ENCODE peak calls at places on chromosomes 7 and 10, in nine cellular contexts. K is AG04449, G is fibroblast of mammary gland, X is PC-3, T is spleen, L is hepatocyte, P is right lobe of liver, M is astrocyte of the spinal cord, E is psoas muscle. D is an unnamed sample.

GRCh38 chr10:52228556-52228955 is 85.5 kb upstream of the DKK1 start:
- DNase-seq in G (no peak), L (no peak), T (no peak), E (no peak), M (no peak), X (no peak), P (no peak), K (no peak), D (no peak)

GRCh38 chr7:71637578-71637977 is 505.6 kb downstream of the GALNT17 start:
- DNase-seq in G (peak; percentile 82), P (no peak), L (no peak), X (no peak), T (no peak), K (no peak), E (no peak), M (peak; percentile 66), D (no peak)

GRCh38 chr10:129932996-129933395 is 31.1 kb downstream of the EBF3 start:
- DNase-seq in K (no peak), P (no peak), X (no peak), E (no peak), L (no peak), M (no peak), G (no peak), T (peak; percentile 48), D (no peak)

GRCh38 chr7:118040562-118040961 is 143.4 kb upstream of the LSM8 start:
- DNase-seq in M (no peak), E (no peak), K (no peak), T (no peak), P (no peak), L (no peak), X (no peak), G (no peak), D (no peak)

GRCh38 chr10:92031580-92031979 is 108.0 kb downstream of the BTAF1 start:
- DNase-seq in E (no peak), K (no peak), G (no peak), L (no peak), P (no peak), X (no peak), T (no peak), M (no peak), D (no peak)

GRCh38 chr10:71211053-71211452 is 1.3 kb upstream of the UNC5B start:
- DNase-seq in P (no peak), K (no peak), X (no peak), E (no peak), L (no peak), G (no peak), T (peak; percentile 61), M (no peak), D (no peak)

GRCh38 chr7:55570939-55571338 is 1.4 kb downstream of the VOPP1 start:
- DNase-seq in M (peak; percentile 81), G (peak; percentile 83), E (no peak), T (no peak), L (no peak), K (no peak), X (peak; percentile 85), P (no peak), D (peak; percentile 77)

GRCh38 chr10:69641261-69641980 is 11.4 kb downstream of the FAM241B start:
- DNase-seq in T (peak; percentile 52), G (no peak), M (no peak), X (peak; percentile 51), K (no peak), L (no peak), E (no peak), P (no peak), D (no peak)

GRCh38 chr10:52870562-52870961 is 98.0 kb upstream of the MBL2 start:
- DNase-seq in K (no peak), M (no peak), T (no peak), G (no peak), P (no peak), E (no peak), X (peak; percentile 44), L (no peak), D (no peak)

GRCh38 chr10:4775808-4776207 is 50.2 kb upstream of the AKR1E2 start:
- DNase-seq in P (no peak), L (no peak), K (peak; percentile 69), M (peak; percentile 64), E (no peak), X (peak; percentile 64), T (no peak), G (peak; percentile 85), D (no peak)

GRCh38 chr7:152871005-152871677 is 111.6 kb downstream of the ACTR3B start:
- DNase-seq in K (no peak), L (no peak), M (no peak), X (no peak), E (no peak), G (no peak), T (no peak), P (no peak), D (no peak)

GRCh38 chr7:47228386-47229014 is 353.4 kb downstream of the TNS3 start:
- DNase-seq in L (no peak), K (no peak), P (no peak), T (no peak), G (no peak), M (no peak), E (no peak), X (peak; percentile 23), D (no peak)

GRCh38 chr7:45939574-45939973 is 18.5 kb upstream of the IGFBP3 start:
- DNase-seq in L (no peak), E (no peak), P (no peak), T (peak; percentile 66), M (no peak), K (no peak), G (no peak), X (no peak), D (no peak)

GRCh38 chr7:45937862-45938261 is 16.8 kb upstream of the IGFBP3 start:
- DNase-seq in G (no peak), M (no peak), K (no peak), X (no peak), L (no peak), T (no peak), E (no peak), P (no peak), D (no peak)

GRCh38 chr7:45937301-45937700 is 16.2 kb upstream of the IGFBP3 start:
- DNase-seq in T (no peak), E (no peak), M (no peak), G (no peak), P (no peak), X (no peak), L (no peak), K (no peak), D (no peak)

GRCh38 chr7:45940939-45941338 is 19.9 kb upstream of the IGFBP3 start:
- DNase-seq in P (no peak), G (no peak), E (no peak), K (no peak), T (no peak), L (no peak), X (no peak), M (no peak), D (no peak)

GRCh38 chr7:45938626-45939302 is 17.7 kb upstream of the IGFBP3 start:
- DNase-seq in E (no peak), P (no peak), X (no peak), T (no peak), G (no peak), M (no peak), L (no peak), K (no peak), D (no peak)
- TF ChIP-seq CTCF in E (no peak), P (no peak), X (peak; percentile 41), T (no peak), G (no peak), M (peak; percentile 33), L (no peak), K (no peak), D (no peak)

GRCh38 chr10:26269754-26270153 is 53.2 kb downstream of the GAD2 start:
- DNase-seq in M (peak; percentile 8), E (no peak), P (no peak), G (peak; percentile 33), X (peak; percentile 51), K (no peak), L (peak; percentile 68), T (no peak), D (peak; percentile 3)
- H3K4me3 ChIP-seq in M (no peak overlapping the region), E (no peak overlapping the region), P (no peak overlapping the region), G (no peak overlapping the region), X (no peak overlapping the region), K (no peak overlapping the region), L (no peak overlapping the region), T (no peak overlapping the region), D (no peak overlapping the region)

GRCh38 chr7:17557305-17557704 is 258.9 kb downstream of the AHR start:
- DNase-seq in X (peak; percentile 76), P (no peak), G (peak; percentile 81), E (no peak), L (no peak), T (no peak), M (no peak), K (no peak), D (peak; percentile 15)

GRCh38 chr7:17559388-17559787 is 260.9 kb downstream of the AHR start:
- DNase-seq in X (peak; percentile 85), P (no peak), T (no peak), E (no peak), K (no peak), M (no peak), L (peak; percentile 51), G (peak; percentile 86), D (no peak)

GRCh38 chr7:17560516-17560915 is 262.1 kb downstream of the AHR start:
- DNase-seq in E (no peak), X (peak; percentile 81), L (no peak), K (no peak), P (no peak), M (no peak), T (no peak), G (peak; percentile 54), D (no peak)

GRCh38 chr7:17558135-17558534 is 259.7 kb downstream of the AHR start:
- DNase-seq in G (no peak), X (no peak), L (no peak), T (no peak), P (no peak), K (no peak), E (no peak), M (no peak), D (no peak)

DNA sequence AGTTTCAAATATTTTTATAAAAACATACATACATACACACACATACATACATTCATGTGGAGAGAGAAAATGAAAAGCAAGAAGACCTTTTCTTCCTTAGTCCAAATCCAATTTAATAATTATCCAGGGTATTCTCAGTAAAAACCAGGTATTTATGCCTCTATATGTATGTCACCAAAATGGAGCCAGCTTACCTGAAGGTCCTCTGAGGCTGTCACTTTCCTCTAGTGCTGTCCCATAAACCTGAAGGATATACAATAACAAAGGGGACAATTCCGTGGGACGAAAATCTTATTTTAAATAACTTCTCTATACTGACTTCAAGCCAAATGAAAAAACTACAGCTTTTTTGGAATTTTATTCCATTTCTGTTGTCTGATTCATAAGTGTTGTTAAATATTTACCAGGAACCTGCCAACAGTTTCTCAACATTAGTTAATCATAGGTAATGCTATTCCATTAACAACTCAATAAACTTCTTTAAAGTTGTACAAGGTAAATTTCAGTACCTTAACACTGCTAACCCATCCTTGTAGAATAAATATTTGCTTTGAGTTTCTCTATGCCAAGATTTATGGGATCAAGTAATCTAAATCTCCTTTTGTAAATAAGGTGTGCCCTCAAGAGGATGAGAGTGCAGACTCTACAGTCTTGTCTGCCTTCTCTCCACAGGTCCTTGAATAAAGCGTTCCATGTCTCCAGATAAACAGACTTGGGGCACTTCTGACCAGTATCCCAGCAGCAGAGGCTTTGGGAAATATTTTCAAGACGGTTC is 260.3 kb downstream of the AHR start:
- DNase-seq in E (no peak), X (peak; percentile 96), T (no peak), L (peak; percentile 40), K (no peak), P (no peak), M (no peak), G (peak; percentile 58), D (no peak)
- TF ChIP-seq CTCF in E (no peak), X (peak; percentile 21), T (no peak), L (no peak), K (no peak), P (no peak), M (no peak), G (no peak), D (no peak)

GRCh38 chr7:50466815-50467569 is 16.8 kb upstream of the FIGNL1 start:
- DNase-seq in P (no peak), E (no peak), M (no peak), T (peak; percentile 64), K (no peak), X (no peak), L (no peak), G (no peak), D (no peak)
- H3K4me3 ChIP-seq in P (no peak overlapping the region), E (no peak overlapping the region), M (no peak overlapping the region), T (no peak overlapping the region), K (no peak overlapping the region), X (no peak overlapping the region), L (no peak overlapping the region), G (no peak overlapping the region), D (no peak overlapping the region)

D was measured in astrocyte of the cerebellum.